ENCODE peak calls at places on chromosomes 1 and 21, in five cellular contexts. One of them, this sample, is unnamed. For H3K27me3, the result is how much of the 10 kb centered on the place peaks cover.

GRCh38 chr21:41160036-41160435 is 7.9 kb upstream of the BACE2 start:
- DNase-seq in hepatocyte: no peak
- DNase-seq in Peyer's patch: no peak
- DNase-seq in AG04450: no peak
- DNase-seq in sigmoid colon: no peak
- DNase-seq in this sample: no peak

GRCh38 chr1:210272666-210273065 is 40.1 kb downstream of the SERTAD4 start:
- DNase-seq in hepatocyte: peak
- DNase-seq in Peyer's patch: no peak
- DNase-seq in AG04450: no peak
- DNase-seq in sigmoid colon: no peak
- DNase-seq in this sample: no peak

GRCh38 chr1:248834343-248834940 is 3.6 kb upstream of the ZNF672 start:
- DNase-seq in hepatocyte: no peak
- DNase-seq in Peyer's patch: no peak
- DNase-seq in AG04450: no peak
- DNase-seq in sigmoid colon: no peak
- DNase-seq in this sample: no peak

GRCh38 chr1:212981571-212982328 is 31.4 kb downstream of the VASH2 start:
- DNase-seq in hepatocyte: no peak
- DNase-seq in Peyer's patch: no peak
- DNase-seq in AG04450: no peak
- DNase-seq in sigmoid colon: no peak
- DNase-seq in this sample: no peak

GRCh38 chr1:162562452-162562828 is 918 bp downstream of the UAP1 start:
- DNase-seq in hepatocyte: peak
- DNase-seq in Peyer's patch: no peak
- DNase-seq in AG04450: no peak
- DNase-seq in sigmoid colon: no peak
- DNase-seq in this sample: peak

GRCh38 chr1:15218287-15219279 is 28.4 kb upstream of the FHAD1 start:
- DNase-seq in hepatocyte: no peak
- DNase-seq in Peyer's patch: no peak
- DNase-seq in AG04450: no peak
- DNase-seq in sigmoid colon: peak
- DNase-seq in this sample: no peak

GRCh38 chr1:48493970-48494769 is 22.2 kb upstream of the SPATA6 start:
- DNase-seq in hepatocyte: peak
- DNase-seq in Peyer's patch: no peak
- DNase-seq in AG04450: peak
- DNase-seq in sigmoid colon: peak
- DNase-seq in this sample: no peak

GRCh38 chr1:246659594-246660140 is 64.5 kb upstream of the SCCPDH start:
- DNase-seq in hepatocyte: no peak
- DNase-seq in Peyer's patch: no peak
- DNase-seq in AG04450: no peak
- DNase-seq in sigmoid colon: no peak
- DNase-seq in this sample: no peak

GRCh38 chr1:32881871-32882850 is 4.1 kb upstream of the HPCA start:
- DNase-seq in hepatocyte: no peak
- DNase-seq in Peyer's patch: peak
- DNase-seq in AG04450: no peak
- DNase-seq in sigmoid colon: no peak
- DNase-seq in this sample: no peak

GRCh38 chr1:66503841-66504470 is 30.0 kb upstream of the SGIP1 start:
- DNase-seq in hepatocyte: peak
- DNase-seq in Peyer's patch: no peak
- DNase-seq in AG04450: no peak
- DNase-seq in sigmoid colon: no peak
- DNase-seq in this sample: peak

GRCh38 chr1:199629624-199630023 is 397.9 kb upstream of the NR5A2 start:
- DNase-seq in hepatocyte: no peak
- DNase-seq in Peyer's patch: no peak
- DNase-seq in AG04450: no peak
- DNase-seq in sigmoid colon: no peak
- DNase-seq in this sample: no peak

GRCh38 chr1:23421752-23422312 is 2.7 kb downstream of the TCEA3 start:
- DNase-seq in hepatocyte: peak
- DNase-seq in Peyer's patch: no peak
- DNase-seq in AG04450: peak
- DNase-seq in sigmoid colon: peak
- DNase-seq in this sample: peak

GRCh38 chr1:226325178-226325577 is 16.2 kb upstream of the LIN9 start:
- DNase-seq in hepatocyte: no peak
- DNase-seq in Peyer's patch: no peak
- DNase-seq in AG04450: no peak
- DNase-seq in sigmoid colon: no peak
- DNase-seq in this sample: no peak

GRCh38 chr1:113942527-113942926 is 13.4 kb downstream of the HIPK1 start:
- DNase-seq in hepatocyte: no peak
- DNase-seq in Peyer's patch: no peak
- DNase-seq in AG04450: no peak
- DNase-seq in sigmoid colon: no peak
- DNase-seq in this sample: no peak

GRCh38 chr21:17802568-17802967 is 16.6 kb downstream of the C21orf91 start:
- DNase-seq in hepatocyte: no peak
- DNase-seq in Peyer's patch: no peak
- DNase-seq in AG04450: peak
- DNase-seq in sigmoid colon: no peak
- DNase-seq in this sample: peak

GRCh38 chr1:192983349-192983980 is 75.7 kb downstream of the UCHL5 start:
- DNase-seq in hepatocyte: no peak
- DNase-seq in Peyer's patch: no peak
- DNase-seq in AG04450: no peak
- DNase-seq in sigmoid colon: no peak
- DNase-seq in this sample: no peak

GRCh38 chr1:58454343-58454742 is 92.2 kb downstream of the OMA1 start:
- DNase-seq in hepatocyte: no peak
- DNase-seq in Peyer's patch: no peak
- DNase-seq in AG04450: no peak
- DNase-seq in sigmoid colon: no peak
- DNase-seq in this sample: no peak

GRCh38 chr1:58648864-58649263 is 51.0 kb downstream of the MYSM1 start:
- DNase-seq in hepatocyte: no peak
- DNase-seq in Peyer's patch: no peak
- DNase-seq in AG04450: no peak
- DNase-seq in sigmoid colon: no peak
- DNase-seq in this sample: no peak

GRCh38 chr1:203126866-203127671 is 457 bp upstream of the ADORA1 start:
- DNase-seq in hepatocyte: no peak
- DNase-seq in Peyer's patch: no peak
- DNase-seq in AG04450: no peak
- DNase-seq in sigmoid colon: no peak
- DNase-seq in this sample: peak

GRCh38 chr21:44253832-44254700 is 7.6 kb downstream of the DNMT3L start:
- DNase-seq in hepatocyte: peak
- DNase-seq in Peyer's patch: peak
- DNase-seq in AG04450: no peak
- DNase-seq in sigmoid colon: peak
- DNase-seq in this sample: no peak

GRCh38 chr1:2234762-2235113 is 6.6 kb downstream of the SKI start:
- DNase-seq in hepatocyte: no peak
- DNase-seq in Peyer's patch: peak
- DNase-seq in AG04450: no peak
- DNase-seq in sigmoid colon: no peak
- DNase-seq in this sample: no peak

GRCh38 chr1:58149266-58149812 is 397.2 kb downstream of the OMA1 start:
- DNase-seq in hepatocyte: no peak
- DNase-seq in Peyer's patch: no peak
- DNase-seq in AG04450: no peak
- DNase-seq in sigmoid colon: no peak
- DNase-seq in this sample: no peak

GRCh38 chr1:156851779-156852413 is 7.0 kb downstream of the INSRR start:
- DNase-seq in hepatocyte: no peak
- DNase-seq in Peyer's patch: no peak
- DNase-seq in AG04450: no peak
- DNase-seq in sigmoid colon: no peak
- DNase-seq in this sample: no peak

GRCh38 chr1:243731974-243732373 is 118.1 kb downstream of the AKT3 start:
- DNase-seq in hepatocyte: no peak
- DNase-seq in Peyer's patch: no peak
- DNase-seq in AG04450: no peak
- DNase-seq in sigmoid colon: no peak
- DNase-seq in this sample: no peak

GRCh38 chr1:8661185-8662110 is 156.0 kb downstream of the RERE start:
- DNase-seq in hepatocyte: peak
- DNase-seq in Peyer's patch: no peak
- DNase-seq in AG04450: peak
- DNase-seq in sigmoid colon: peak
- DNase-seq in this sample: peak

GRCh38 chr21:37563641-37564340 is 197.2 kb downstream of the DYRK1A start:
- DNase-seq in hepatocyte: no peak
- DNase-seq in Peyer's patch: peak
- DNase-seq in AG04450: peak
- DNase-seq in sigmoid colon: peak
- DNase-seq in this sample: peak

GRCh38 chr1:171740987-171741871 is 636 bp downstream of the VAMP4 start:
- DNase-seq in hepatocyte: peak
- DNase-seq in Peyer's patch: peak
- DNase-seq in AG04450: no peak
- DNase-seq in sigmoid colon: peak
- DNase-seq in this sample: peak

GRCh38 chr1:176994926-176995596 is 169.5 kb downstream of the ASTN1 start:
- DNase-seq in hepatocyte: no peak
- DNase-seq in Peyer's patch: no peak
- DNase-seq in AG04450: no peak
- DNase-seq in sigmoid colon: no peak
- DNase-seq in this sample: no peak

GRCh38 chr1:233240839-233241682 is 54.5 kb downstream of the PCNX2 start:
- DNase-seq in hepatocyte: peak
- DNase-seq in Peyer's patch: peak
- DNase-seq in AG04450: no peak
- DNase-seq in sigmoid colon: no peak
- DNase-seq in this sample: peak

GRCh38 chr1:30257742-30258380 is 465.5 kb downstream of the MATN1 start:
- DNase-seq in hepatocyte: no peak
- DNase-seq in Peyer's patch: no peak
- DNase-seq in AG04450: no peak
- DNase-seq in sigmoid colon: peak
- DNase-seq in this sample: no peak

GRCh38 chr1:30259631-30260030 is 463.8 kb downstream of the MATN1 start:
- DNase-seq in hepatocyte: no peak
- DNase-seq in Peyer's patch: no peak
- DNase-seq in AG04450: no peak
- DNase-seq in sigmoid colon: no peak
- DNase-seq in this sample: no peak

GRCh38 chr1:30257322-30257721 is 466.1 kb downstream of the MATN1 start:
- DNase-seq in hepatocyte: no peak
- DNase-seq in Peyer's patch: no peak
- DNase-seq in AG04450: no peak
- DNase-seq in sigmoid colon: peak
- DNase-seq in this sample: no peak

GRCh38 chr1:30258876-30259275 is 464.5 kb downstream of the MATN1 start:
- DNase-seq in hepatocyte: no peak
- DNase-seq in Peyer's patch: no peak
- DNase-seq in AG04450: no peak
- DNase-seq in sigmoid colon: no peak
- DNase-seq in this sample: no peak

DNA sequence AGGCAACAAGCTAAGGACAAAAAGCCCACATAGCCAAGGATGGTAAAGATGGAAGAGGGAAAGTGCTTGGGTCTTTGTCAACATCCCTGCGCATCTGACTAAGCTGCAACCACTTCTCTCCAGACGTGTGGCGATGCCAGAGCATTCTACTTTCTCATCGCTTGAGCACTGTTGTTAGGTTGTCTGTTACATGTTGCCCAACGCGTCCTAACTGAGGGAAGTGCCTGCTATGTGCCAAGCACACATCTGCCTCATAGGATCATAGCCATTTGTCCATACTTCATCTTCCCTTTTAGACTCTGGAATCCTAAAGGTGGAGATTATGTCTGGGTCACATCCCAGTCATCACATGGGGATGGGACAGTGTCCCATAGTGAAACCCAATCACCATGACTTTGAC is 464.9 kb downstream of the MATN1 start:
- DNase-seq in hepatocyte: no peak
- DNase-seq in Peyer's patch: no peak
- DNase-seq in AG04450: no peak
- DNase-seq in sigmoid colon: no peak
- DNase-seq in this sample: no peak
- H3K27me3 ChIP-seq in hepatocyte: under half
- H3K27me3 ChIP-seq in Peyer's patch: under half
- H3K27me3 ChIP-seq in AG04450: under half
- H3K27me3 ChIP-seq in sigmoid colon: under half
- H3K27me3 ChIP-seq in this sample: under half

GRCh38 chr1:220893701-220894024 is 14.4 kb downstream of the HLX start:
- DNase-seq in hepatocyte: no peak
- DNase-seq in Peyer's patch: no peak
- DNase-seq in AG04450: no peak
- DNase-seq in sigmoid colon: no peak
- DNase-seq in this sample: no peak
- H3K27me3 ChIP-seq in hepatocyte: half or more
- H3K27me3 ChIP-seq in Peyer's patch: under half
- H3K27me3 ChIP-seq in AG04450: under half
- H3K27me3 ChIP-seq in sigmoid colon: under half
- H3K27me3 ChIP-seq in this sample: half or more

DNA sequence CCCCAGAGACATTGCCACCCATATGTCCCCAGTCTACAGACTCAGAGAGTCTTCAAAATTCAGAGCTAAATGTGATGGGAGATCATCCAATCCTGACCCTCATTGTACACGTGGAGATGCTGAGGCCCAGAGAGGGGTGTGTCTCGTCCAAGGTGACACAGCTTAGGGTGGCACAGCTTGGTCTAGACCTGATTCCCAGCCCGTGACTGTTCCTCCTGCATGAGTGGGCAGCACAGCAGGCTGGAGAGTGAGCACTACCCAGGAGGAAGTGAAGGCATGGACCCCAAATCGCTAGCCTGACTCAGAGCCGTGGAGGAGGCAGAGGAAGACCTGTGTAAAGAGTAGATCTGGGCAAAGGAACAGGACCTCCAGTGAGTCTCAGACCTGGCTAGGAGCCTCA is 16.4 kb downstream of the S100A7 start:
- DNase-seq in hepatocyte: no peak
- DNase-seq in Peyer's patch: no peak
- DNase-seq in AG04450: no peak
- DNase-seq in sigmoid colon: no peak
- DNase-seq in this sample: no peak
- H3K27me3 ChIP-seq in hepatocyte: under half
- H3K27me3 ChIP-seq in Peyer's patch: under half
- H3K27me3 ChIP-seq in AG04450: under half
- H3K27me3 ChIP-seq in sigmoid colon: under half
- H3K27me3 ChIP-seq in this sample: under half

GRCh38 chr1:13516606-13517005 is 2.8 kb upstream of the LRRC38 start:
- DNase-seq in hepatocyte: no peak
- DNase-seq in Peyer's patch: no peak
- DNase-seq in AG04450: no peak
- DNase-seq in sigmoid colon: no peak
- DNase-seq in this sample: no peak

GRCh38 chr1:13512472-13512871 is 1.3 kb downstream of the LRRC38 start:
- DNase-seq in hepatocyte: no peak
- DNase-seq in Peyer's patch: no peak
- DNase-seq in AG04450: no peak
- DNase-seq in sigmoid colon: no peak
- DNase-seq in this sample: peak

GRCh38 chr1:13517193-13517812 is 3.5 kb upstream of the LRRC38 start:
- DNase-seq in hepatocyte: peak
- DNase-seq in Peyer's patch: no peak
- DNase-seq in AG04450: no peak
- DNase-seq in sigmoid colon: no peak
- DNase-seq in this sample: peak

GRCh38 chr1:13513063-13513884 is 529 bp downstream of the LRRC38 start:
- DNase-seq in hepatocyte: no peak
- DNase-seq in Peyer's patch: no peak
- DNase-seq in AG04450: no peak
- DNase-seq in sigmoid colon: no peak
- DNase-seq in this sample: peak

GRCh38 chr1:13513885-13514546 is at the start of gene LRRC38:
- DNase-seq in hepatocyte: peak
- DNase-seq in Peyer's patch: no peak
- DNase-seq in AG04450: no peak
- DNase-seq in sigmoid colon: no peak
- DNase-seq in this sample: peak
- H3K27me3 ChIP-seq in hepatocyte: half or more
- H3K27me3 ChIP-seq in Peyer's patch: under half
- H3K27me3 ChIP-seq in AG04450: under half
- H3K27me3 ChIP-seq in sigmoid colon: under half
- H3K27me3 ChIP-seq in this sample: half or more